ENCODE peak calls at places on chromosome 14, in six cellular contexts. O, H, B, K, E and Y are unnamed samples.

GRCh38 chr14:71430321-71431168 is 501.7 kb upstream of the RGS6 start:
- DNase-seq in K (no peak), B (no peak), E (no peak), H (no peak), O (no peak), Y (no peak)

GRCh38 chr14:67620217-67620789 is 583 bp downstream of the ARG2 start:
- DNase-seq in O (peak), B (no peak), K (no peak), H (peak), E (no peak), Y (no peak)

GRCh38 chr14:67999290-67999689 is 179.7 kb downstream of the RAD51B start:
- DNase-seq in O (no peak), B (peak), H (no peak), E (no peak), K (peak), Y (peak)

GRCh38 chr14:98725196-98725595 is 546.8 kb downstream of the BCL11B start:
- DNase-seq in E (no peak), B (no peak), O (no peak), H (no peak), K (no peak), Y (no peak)

GRCh38 chr14:75198291-75198933 is 22.0 kb upstream of the TMED10 start:
- DNase-seq in O (peak), H (no peak), B (peak), E (no peak), K (peak), Y (no peak)

GRCh38 chr14:78335531-78335930 is 165.4 kb downstream of the NRXN3 start:
- DNase-seq in B (no peak), O (no peak), E (no peak), H (no peak), K (no peak), Y (no peak)

GRCh38 chr14:29566194-29566593 is 361.5 kb downstream of the PRKD1 start:
- DNase-seq in H (no peak), B (no peak), E (no peak), K (no peak), O (no peak), Y (no peak)

GRCh38 chr14:92386165-92386564 is 63.2 kb downstream of the SLC24A4 start:
- DNase-seq in K (no peak), H (no peak), B (no peak), O (no peak), E (no peak), Y (no peak)

GRCh38 chr14:95052016-95052585 is 105.2 kb downstream of the DICER1 start:
- DNase-seq in H (no peak), B (no peak), O (peak), E (no peak), K (no peak), Y (no peak)

GRCh38 chr14:24481622-24482324 is 26.3 kb downstream of the CMA1 start:
- DNase-seq in K (peak), E (peak), H (no peak), B (peak), O (peak), Y (no peak)

GRCh38 chr14:52117433-52117832 is 48.6 kb upstream of the NID2 start:
- DNase-seq in K (peak), O (no peak), H (no peak), E (no peak), B (no peak), Y (peak)

GRCh38 chr14:45679852-45680251 is 426.9 kb upstream of the MIS18BP1 start:
- DNase-seq in O (no peak), E (no peak), B (peak), K (peak), H (no peak), Y (peak)

GRCh38 chr14:102805454-102805891 is 28.2 kb downstream of the TRAF3 start:
- DNase-seq in H (no peak), B (peak), K (peak), O (no peak), E (no peak), Y (no peak)

GRCh38 chr14:31690056-31690455 is 128.9 kb downstream of the NUBPL start:
- DNase-seq in H (no peak), O (no peak), B (no peak), K (no peak), E (no peak), Y (no peak)

GRCh38 chr14:22794533-22794932 is 20.7 kb downstream of the SLC7A7 start:
- DNase-seq in H (no peak), O (no peak), K (no peak), E (no peak), B (no peak), Y (no peak)

GRCh38 chr14:56892959-56893358 is 82.7 kb upstream of the OTX2 start:
- DNase-seq in B (no peak), E (no peak), O (no peak), K (no peak), H (no peak), Y (no peak)

GRCh38 chr14:53610947-53611346 is 345.7 kb downstream of the BMP4 start:
- DNase-seq in E (no peak), O (no peak), B (no peak), H (no peak), K (no peak), Y (no peak)

GRCh38 chr14:69356903-69357543 is 41.1 kb downstream of the ERH start:
- DNase-seq in E (no peak), K (no peak), H (peak), B (no peak), O (no peak), Y (no peak)

GRCh38 chr14:95685978-95686922 is at the start of gene TCL1B:
- DNase-seq in H (no peak), B (no peak), O (no peak), E (no peak), K (no peak), Y (no peak)

GRCh38 chr14:72478397-72479025 is 415.4 kb downstream of the DPF3 start:
- DNase-seq in K (no peak), O (no peak), E (no peak), H (no peak), B (no peak), Y (no peak)

GRCh38 chr14:70919774-70920173 is 12.5 kb downstream of the PCNX1 start:
- DNase-seq in O (no peak), H (no peak), B (peak), E (no peak), K (peak), Y (no peak)

GRCh38 chr14:99733551-99734405 is 49.7 kb downstream of the CYP46A1 start:
- DNase-seq in E (no peak), B (no peak), K (no peak), O (no peak), H (peak), Y (no peak)
- H3K4me3 ChIP-seq in E (no peak), B (no peak), K (no peak), O (no peak), H (no peak), Y (no peak)

DNA sequence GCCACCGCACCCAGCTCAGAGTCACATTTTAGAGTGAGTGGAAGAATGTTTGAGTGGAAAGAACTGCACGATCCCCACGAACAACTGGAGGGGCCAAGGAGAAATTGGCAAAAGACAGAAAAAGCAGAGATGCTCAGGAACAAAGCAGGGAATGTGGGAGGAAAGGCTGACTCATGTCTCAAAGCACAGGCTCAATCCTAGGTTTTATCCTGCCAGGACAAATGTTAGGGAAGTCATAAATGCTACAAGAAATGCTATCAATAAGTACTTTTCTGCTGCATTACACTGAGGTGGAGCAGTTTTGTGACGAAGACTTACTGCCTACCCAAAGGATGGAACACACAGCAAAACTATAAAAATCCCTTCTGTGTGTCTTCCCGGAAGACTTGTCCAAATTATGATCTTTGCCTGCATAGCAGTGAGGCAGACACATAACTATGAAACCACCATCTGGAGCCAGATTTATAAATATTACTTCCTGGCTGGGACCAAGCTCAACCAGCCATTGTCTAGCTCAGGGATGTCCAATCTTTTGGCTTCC is 26.7 kb downstream of the NIN start:
- DNase-seq in K (peak), H (no peak), O (no peak), E (no peak), B (peak), Y (no peak)
- H3K4me3 ChIP-seq in K (no peak), H (no peak), O (no peak), E (no peak), B (no peak), Y (no peak)

GRCh38 chr14:100067971-100068959 is 3.0 kb downstream of the EVL start:
- DNase-seq in E (no peak), B (peak), K (peak), O (peak), H (no peak), Y (no peak)
- H3K4me3 ChIP-seq in E (no peak), B (no peak), K (no peak), O (peak), H (no peak), Y (no peak)

GRCh38 chr14:37599527-37600368 is 4.3 kb downstream of the TTC6 start:
- DNase-seq in H (no peak), O (no peak), K (no peak), B (no peak), E (no peak), Y (no peak)
- H3K4me3 ChIP-seq in H (no peak), O (peak), K (no peak), B (peak), E (peak), Y (no peak)

GRCh38 chr14:101459392-101459900 is 101.8 kb upstream of the DIO3 start:
- DNase-seq in E (no peak), H (no peak), B (no peak), K (no peak), O (peak), Y (no peak)

GRCh38 chr14:101457936-101458535 is 103.3 kb upstream of the DIO3 start:
- DNase-seq in K (no peak), H (no peak), O (no peak), E (no peak), B (no peak), Y (no peak)

GRCh38 chr14:101457177-101457935 is 103.9 kb upstream of the DIO3 start:
- DNase-seq in H (no peak), O (no peak), K (no peak), B (no peak), E (no peak), Y (no peak)

GRCh38 chr14:101460521-101460920 is 100.8 kb upstream of the DIO3 start:
- DNase-seq in B (no peak), H (no peak), O (no peak), K (no peak), E (no peak), Y (no peak)

DNA sequence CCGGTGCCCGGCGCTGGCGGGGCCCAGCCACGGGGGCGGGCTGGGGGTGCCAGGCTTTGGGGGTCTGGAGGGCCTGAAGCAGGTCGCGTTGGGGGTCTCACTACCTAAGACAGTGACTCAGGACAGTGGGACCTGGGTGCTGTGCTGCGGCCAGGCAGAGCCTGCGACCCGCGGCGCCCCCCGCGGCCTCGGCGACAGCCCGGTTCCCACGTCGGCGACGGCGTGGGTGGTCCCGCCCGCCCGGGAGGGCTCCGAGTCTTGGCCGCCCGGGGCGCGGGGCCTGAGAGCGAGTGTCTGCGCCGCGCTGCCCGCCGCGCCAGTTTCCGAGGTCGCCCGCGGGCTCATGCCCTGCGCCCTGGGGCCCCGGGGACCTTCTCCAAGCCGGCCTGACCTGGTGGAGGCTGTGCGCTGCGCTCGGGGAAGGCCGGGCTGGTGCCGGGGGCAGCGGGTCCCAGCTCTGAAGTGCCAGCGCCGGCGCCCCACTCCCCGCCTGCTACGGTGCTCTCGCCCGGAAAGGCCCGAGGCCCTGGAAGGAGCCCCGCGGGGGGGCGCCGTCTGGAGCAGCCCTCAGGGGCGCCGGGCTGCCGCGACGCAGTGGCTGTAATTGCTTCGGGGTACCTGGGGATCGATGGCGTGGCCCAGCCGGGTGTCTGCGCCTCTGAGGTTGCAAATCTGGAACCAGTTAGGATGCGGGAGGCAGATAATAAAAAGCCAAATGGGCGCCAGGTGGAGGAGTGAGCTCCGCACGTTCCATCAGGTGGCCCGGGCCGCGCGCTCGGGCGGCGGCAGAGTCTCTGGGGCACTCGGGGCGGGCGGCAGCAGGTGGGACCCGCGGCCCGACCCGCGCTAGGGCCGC is 102.5 kb upstream of the DIO3 start:
- DNase-seq in E (no peak), H (peak), B (no peak), K (no peak), O (peak), Y (no peak)
- H3K4me3 ChIP-seq in E (no peak), H (peak), B (peak), K (no peak), O (peak), Y (no peak)

DNA sequence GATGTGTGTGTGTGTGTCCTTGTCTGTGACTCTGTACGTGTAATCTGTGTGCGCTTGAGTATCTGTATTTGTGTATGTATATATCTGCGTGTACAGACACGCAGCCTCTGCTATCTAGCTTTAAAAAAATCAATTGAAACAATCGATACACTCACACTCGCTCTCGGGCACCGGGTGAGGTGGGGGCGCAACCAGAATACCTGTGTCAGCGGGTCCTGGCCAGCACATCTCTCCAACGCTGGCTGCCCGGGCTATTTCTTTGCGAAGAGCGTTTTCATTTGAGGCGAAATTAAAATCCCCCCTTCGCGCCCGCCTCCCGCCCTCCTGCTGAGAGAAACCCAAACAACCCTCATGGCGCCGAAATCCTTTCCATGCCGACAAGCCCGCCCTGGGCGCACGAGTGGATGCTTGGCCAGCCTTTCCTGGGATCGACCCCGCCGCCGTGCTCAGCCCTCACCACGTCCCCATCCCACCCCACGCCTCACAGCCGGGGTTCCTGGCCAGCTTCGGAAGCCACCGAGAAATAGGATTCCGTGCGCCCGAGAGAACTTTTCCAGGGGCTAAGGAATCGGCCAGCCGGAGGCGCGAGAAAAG is 1.2 kb downstream of the ZDHHC22 start:
- DNase-seq in E (no peak), B (no peak), K (no peak), H (no peak), O (no peak), Y (no peak)
- H3K4me3 ChIP-seq in E (peak), B (peak), K (no peak), H (no peak), O (peak), Y (peak)